ENCODE peak calls at places on chromosomes 12 and 14, in six cellular contexts. One of them, this sample, is unnamed.

GRCh38 chr12:51855586-51856428 is 7.3 kb upstream of the FIGNL2 start:
- DNase-seq in ovary: no peak
- DNase-seq in choroid plexus epithelial cell: no peak
- DNase-seq in testis: peak; percentile 48
- DNase-seq in AG10803: peak; percentile 60
- DNase-seq in A549: no peak
- DNase-seq in this sample: no peak

GRCh38 chr14:74549588-74549987 is 56.0 kb downstream of the ISCA2 start:
- DNase-seq in choroid plexus epithelial cell: peak; percentile 48
- DNase-seq in AG10803: peak; percentile 34
- DNase-seq in testis: no peak
- DNase-seq in ovary: no peak
- DNase-seq in A549: peak; percentile 42
- DNase-seq in this sample: peak; percentile 54

GRCh38 chr14:47710581-47710980 is 35.2 kb upstream of the MDGA2 start:
- DNase-seq in A549: no peak
- DNase-seq in AG10803: no peak
- DNase-seq in ovary: no peak
- DNase-seq in testis: no peak
- DNase-seq in choroid plexus epithelial cell: no peak
- DNase-seq in this sample: no peak

GRCh38 chr12:110576504-110576903 is 6.6 kb downstream of the PPTC7 start:
- DNase-seq in A549: no peak
- DNase-seq in AG10803: no peak
- DNase-seq in ovary: no peak
- DNase-seq in testis: no peak
- DNase-seq in choroid plexus epithelial cell: no peak
- DNase-seq in this sample: no peak

GRCh38 chr14:99537399-99537798 is 56.2 kb downstream of the CCNK start:
- DNase-seq in choroid plexus epithelial cell: peak; percentile 82
- DNase-seq in A549: peak; percentile 48
- DNase-seq in ovary: peak; percentile 72
- DNase-seq in testis: no peak
- DNase-seq in AG10803: peak; percentile 84
- DNase-seq in this sample: no peak

GRCh38 chr14:88227693-88228092 is 95.4 kb downstream of the KCNK10 start:
- DNase-seq in choroid plexus epithelial cell: no peak
- DNase-seq in ovary: no peak
- DNase-seq in A549: no peak
- DNase-seq in testis: no peak
- DNase-seq in AG10803: no peak
- DNase-seq in this sample: no peak

GRCh38 chr12:22034709-22035506 is 11.1 kb upstream of the CMAS start:
- DNase-seq in A549: no peak
- DNase-seq in AG10803: peak; percentile 8
- DNase-seq in choroid plexus epithelial cell: peak; percentile 81
- DNase-seq in testis: peak; percentile 72
- DNase-seq in ovary: no peak
- DNase-seq in this sample: no peak

GRCh38 chr12:45409966-45410365 is 194.1 kb downstream of the ANO6 start:
- DNase-seq in AG10803: peak; percentile 85
- DNase-seq in testis: no peak
- DNase-seq in ovary: peak; percentile 23
- DNase-seq in choroid plexus epithelial cell: no peak
- DNase-seq in A549: no peak
- DNase-seq in this sample: no peak

GRCh38 chr12:89051065-89051677 is 301.1 kb downstream of the DUSP6 start:
- DNase-seq in ovary: no peak
- DNase-seq in testis: peak; percentile 26
- DNase-seq in AG10803: peak; percentile 69
- DNase-seq in A549: peak; percentile 74
- DNase-seq in choroid plexus epithelial cell: peak; percentile 89
- DNase-seq in this sample: peak; percentile 39

DNA sequence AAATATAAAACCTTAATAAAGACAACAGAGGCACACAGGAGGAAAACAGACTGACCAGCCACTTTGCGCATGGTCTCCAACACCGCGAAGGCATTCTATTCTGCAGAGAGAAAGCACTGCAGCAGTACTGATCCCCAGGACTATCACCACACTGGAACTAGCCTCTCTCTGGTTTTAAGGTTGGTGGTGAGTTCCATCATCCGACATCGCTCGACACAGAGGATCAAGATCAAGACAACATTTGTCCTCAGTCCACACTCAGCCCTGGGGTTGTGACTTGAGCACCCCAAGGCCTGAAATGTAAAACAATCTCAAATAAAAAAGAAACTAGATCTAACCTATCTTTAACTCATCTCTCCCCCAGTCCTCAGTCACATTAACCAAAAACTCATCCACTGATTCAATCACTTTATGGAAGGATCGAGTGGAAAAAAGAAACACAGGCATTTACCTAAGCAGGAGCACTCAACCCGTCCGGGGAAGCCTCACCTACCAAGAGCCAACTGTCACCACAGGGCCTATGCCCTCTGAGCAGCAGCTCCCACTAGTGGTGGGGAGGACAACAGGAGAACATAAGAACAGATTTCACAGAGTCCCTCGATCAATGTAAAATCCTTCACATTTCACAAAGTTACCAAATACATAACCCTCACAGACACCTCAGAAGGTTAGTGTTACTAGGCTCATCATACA is 17.7 kb downstream of the STXBP6 start:
- DNase-seq in ovary: no peak
- DNase-seq in testis: peak; percentile 40
- DNase-seq in AG10803: no peak
- DNase-seq in A549: peak; percentile 64
- DNase-seq in choroid plexus epithelial cell: no peak
- DNase-seq in this sample: no peak
- TF ChIP-seq CTCF in ovary: no peak
- TF ChIP-seq CTCF in testis: no peak
- TF ChIP-seq CTCF in AG10803: peak; percentile 27
- TF ChIP-seq CTCF in A549: no peak
- TF ChIP-seq CTCF in choroid plexus epithelial cell: peak; percentile 46
- TF ChIP-seq CTCF in this sample: peak; percentile 33

DNA sequence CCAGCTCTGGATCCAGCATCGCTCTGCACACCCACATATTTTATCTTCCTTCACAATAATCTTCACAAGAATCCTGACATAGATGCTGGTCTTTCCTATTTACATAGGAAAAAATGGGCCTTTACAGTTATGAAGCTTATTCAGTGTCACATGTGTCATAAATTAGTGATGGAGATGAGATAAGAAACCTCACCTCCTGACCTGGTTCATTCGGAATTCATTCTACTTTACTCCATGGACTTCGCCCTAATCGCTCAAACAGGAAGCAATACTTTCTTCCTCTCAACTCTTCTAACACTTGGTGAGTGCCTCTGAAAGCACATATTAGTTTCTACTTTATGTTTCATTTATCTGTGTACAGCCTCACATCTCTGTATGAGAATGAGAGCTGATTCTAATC is 12.0 kb upstream of the SINHCAF start:
- DNase-seq in testis: no peak
- DNase-seq in choroid plexus epithelial cell: no peak
- DNase-seq in AG10803: no peak
- DNase-seq in A549: no peak
- DNase-seq in ovary: no peak
- DNase-seq in this sample: no peak
- H3K4me3 ChIP-seq in testis: no peak overlapping the region
- H3K4me3 ChIP-seq in choroid plexus epithelial cell: no peak overlapping the region
- H3K4me3 ChIP-seq in AG10803: no peak overlapping the region
- H3K4me3 ChIP-seq in A549: no peak overlapping the region
- H3K4me3 ChIP-seq in ovary: no peak overlapping the region
- H3K4me3 ChIP-seq in this sample: no peak overlapping the region

DNA sequence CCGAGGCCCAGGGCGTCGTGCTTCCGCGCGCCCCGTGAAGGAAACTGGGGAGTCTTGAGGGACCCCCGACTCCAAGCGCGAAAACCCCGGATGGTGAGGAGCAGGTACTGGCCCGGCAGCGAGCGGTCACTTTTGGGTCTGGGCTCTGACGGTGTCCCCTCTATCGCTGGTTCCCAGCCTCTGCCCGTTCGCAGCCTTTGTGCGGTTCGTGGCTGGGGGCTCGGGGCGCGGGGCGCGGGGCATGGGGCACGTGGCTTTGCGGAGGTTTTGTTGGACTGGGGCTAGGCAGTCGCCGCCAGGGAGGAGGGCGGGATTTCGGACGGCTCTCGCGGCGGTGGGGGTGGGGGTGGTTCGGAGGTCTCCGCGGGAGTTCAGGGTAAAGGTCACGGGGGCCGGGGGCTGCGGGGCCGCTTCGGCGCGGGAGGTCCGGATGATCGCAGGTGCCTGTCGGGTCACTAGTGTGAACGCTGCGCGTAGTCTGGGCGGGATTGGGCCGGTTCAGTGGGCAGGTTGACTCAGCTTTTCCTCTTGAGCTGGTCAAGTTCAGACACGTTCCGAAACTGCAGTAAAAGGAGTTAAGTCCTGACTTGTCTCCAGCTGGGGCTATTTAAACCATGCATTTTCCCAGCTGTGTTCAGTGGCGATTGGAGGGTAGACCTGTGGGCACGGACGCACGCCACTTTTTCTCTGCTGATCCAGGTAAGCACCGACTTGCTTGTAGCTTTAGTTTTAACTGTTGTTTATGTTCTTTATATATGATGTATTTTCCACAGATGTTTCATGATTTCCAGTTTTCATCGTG is 612 bp downstream of the MDM2 start:
- DNase-seq in choroid plexus epithelial cell: peak; percentile 97
- DNase-seq in A549: peak; percentile 95
- DNase-seq in ovary: peak; percentile 74
- DNase-seq in testis: peak; percentile 75
- DNase-seq in AG10803: peak; percentile 94
- DNase-seq in this sample: peak; percentile 80
- TF ChIP-seq CTCF in choroid plexus epithelial cell: no peak
- TF ChIP-seq CTCF in A549: no peak
- TF ChIP-seq CTCF in ovary: peak; percentile 42
- TF ChIP-seq CTCF in testis: no peak
- TF ChIP-seq CTCF in AG10803: no peak
- TF ChIP-seq CTCF in this sample: no peak

GRCh38 chr14:25048170-25049126 is 1.5 kb downstream of the STXBP6 start:
- DNase-seq in testis: no peak
- DNase-seq in choroid plexus epithelial cell: peak; percentile 79
- DNase-seq in ovary: peak; percentile 24
- DNase-seq in A549: no peak
- DNase-seq in AG10803: peak; percentile 85
- DNase-seq in this sample: no peak

GRCh38 chr14:25052385-25052784 is 2.4 kb upstream of the STXBP6 start:
- DNase-seq in choroid plexus epithelial cell: no peak
- DNase-seq in testis: no peak
- DNase-seq in ovary: no peak
- DNase-seq in AG10803: no peak
- DNase-seq in A549: no peak
- DNase-seq in this sample: no peak

GRCh38 chr14:25050494-25051170 is 685 bp upstream of the STXBP6 start:
- DNase-seq in ovary: no peak
- DNase-seq in choroid plexus epithelial cell: peak; percentile 66
- DNase-seq in A549: no peak
- DNase-seq in AG10803: peak; percentile 75
- DNase-seq in testis: no peak
- DNase-seq in this sample: no peak

GRCh38 chr14:25049127-25049558 is 804 bp downstream of the STXBP6 start:
- DNase-seq in testis: no peak
- DNase-seq in A549: no peak
- DNase-seq in choroid plexus epithelial cell: peak; percentile 7
- DNase-seq in ovary: no peak
- DNase-seq in AG10803: peak; percentile 8
- DNase-seq in this sample: no peak

DNA sequence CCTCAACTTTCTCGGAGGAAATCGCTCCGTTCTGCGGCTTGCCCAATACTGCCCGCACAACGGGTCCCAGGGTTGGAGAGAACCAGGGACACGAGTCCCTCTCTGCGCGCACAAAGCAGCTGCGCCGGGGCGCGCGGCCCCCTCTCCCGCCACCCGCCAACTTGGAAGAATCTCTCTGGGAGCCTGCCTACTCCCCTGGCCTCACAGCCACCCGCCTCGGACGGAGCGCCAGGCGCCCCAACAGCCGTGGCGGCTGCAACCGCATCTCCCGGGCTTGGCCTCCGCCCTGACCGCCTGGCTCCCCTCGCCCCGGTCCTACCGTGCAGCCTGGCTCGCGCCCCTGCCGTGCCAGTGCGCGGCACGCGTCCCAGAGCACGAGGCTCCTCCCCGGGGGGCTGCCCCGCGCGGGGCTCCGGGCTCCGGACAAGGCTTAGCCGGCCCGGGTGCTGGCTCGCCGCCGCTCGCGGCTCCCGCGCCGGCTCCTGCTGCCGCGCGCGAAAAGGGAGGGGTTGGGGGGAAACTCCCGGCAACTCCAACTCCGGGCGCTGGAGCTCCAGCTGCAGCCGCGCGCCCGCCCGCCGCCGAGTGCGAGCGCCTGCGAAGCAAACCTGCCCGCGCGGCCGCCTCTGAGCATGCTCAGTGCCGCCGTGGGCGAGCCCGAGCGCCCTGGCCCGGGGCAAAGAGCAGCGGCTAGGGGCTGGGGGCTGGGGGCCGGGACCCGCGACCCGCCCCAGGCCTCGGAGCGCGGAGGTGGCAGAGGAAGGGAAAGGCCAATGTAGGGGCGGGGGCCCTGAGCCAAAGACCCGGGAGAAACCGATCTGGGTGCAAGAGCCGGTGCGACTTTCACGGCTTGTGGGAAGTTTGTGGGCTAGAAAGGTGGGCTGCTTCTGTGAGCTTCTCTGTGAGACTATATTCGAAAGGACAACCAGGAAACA is at the start of gene STXBP6:
- DNase-seq in choroid plexus epithelial cell: peak; percentile 56
- DNase-seq in A549: peak; percentile 35
- DNase-seq in AG10803: peak; percentile 75
- DNase-seq in ovary: peak; percentile 37
- DNase-seq in testis: peak; percentile 80
- DNase-seq in this sample: no peak
- H3K4me3 ChIP-seq in choroid plexus epithelial cell: peak within 1 kb of the TSS; percentile 60
- H3K4me3 ChIP-seq in A549: peak within 1 kb of the TSS; percentile 68
- H3K4me3 ChIP-seq in AG10803: peak within 1 kb of the TSS; percentile 70
- H3K4me3 ChIP-seq in ovary: peak within 1 kb of the TSS; percentile 70
- H3K4me3 ChIP-seq in testis: peak within 1 kb of the TSS; percentile 54
- H3K4me3 ChIP-seq in this sample: peak within 1 kb of the TSS; percentile 50

DNA sequence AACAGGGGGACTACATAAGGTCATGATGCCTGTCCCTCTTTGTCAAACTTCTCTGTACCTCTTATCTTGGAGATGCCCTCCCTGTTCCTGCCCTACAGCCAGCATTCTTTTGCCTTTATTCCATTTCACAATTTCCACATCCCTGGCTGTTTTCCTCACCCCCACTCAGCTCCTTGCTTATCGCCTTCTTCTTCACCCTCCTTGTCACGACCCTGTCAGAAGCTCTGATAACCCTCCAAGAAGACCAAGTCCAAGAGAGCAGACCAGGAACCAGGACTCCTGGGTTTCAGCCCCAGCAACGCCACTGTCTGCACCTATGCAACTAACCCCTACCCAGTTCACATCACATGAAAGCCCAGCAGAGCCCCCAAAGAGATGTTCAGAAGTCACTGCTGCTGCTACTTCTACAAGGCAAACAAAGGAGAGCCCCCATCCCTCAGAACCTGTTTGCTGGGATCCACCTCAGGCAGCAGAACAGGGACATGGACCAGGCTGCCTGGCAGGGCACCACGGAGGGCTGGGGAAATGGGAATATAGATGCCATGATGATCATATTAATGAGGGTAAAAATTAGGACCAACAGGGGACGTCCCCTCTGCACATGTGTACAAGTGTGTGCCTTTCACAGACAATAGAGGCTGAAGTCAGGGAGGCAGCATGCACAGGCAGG is 92.8 kb downstream of the SINHCAF start:
- DNase-seq in AG10803: no peak
- DNase-seq in ovary: no peak
- DNase-seq in choroid plexus epithelial cell: no peak
- DNase-seq in A549: no peak
- DNase-seq in testis: no peak
- DNase-seq in this sample: no peak
- TF ChIP-seq CTCF in AG10803: no peak
- TF ChIP-seq CTCF in ovary: no peak
- TF ChIP-seq CTCF in choroid plexus epithelial cell: no peak
- TF ChIP-seq CTCF in A549: no peak
- TF ChIP-seq CTCF in testis: no peak
- TF ChIP-seq CTCF in this sample: no peak

GRCh38 chr12:108826115-108826806 is 31.1 kb downstream of the SSH1 start:
- DNase-seq in AG10803: peak; percentile 98
- DNase-seq in choroid plexus epithelial cell: peak; percentile 99
- DNase-seq in testis: peak; percentile 78
- DNase-seq in ovary: peak; percentile 47
- DNase-seq in A549: no peak
- DNase-seq in this sample: no peak
- H3K4me3 ChIP-seq in AG10803: peak overlapping the region; percentile 49
- H3K4me3 ChIP-seq in choroid plexus epithelial cell: peak overlapping the region; percentile 30
- H3K4me3 ChIP-seq in testis: no peak overlapping the region
- H3K4me3 ChIP-seq in ovary: peak overlapping the region; percentile 4
- H3K4me3 ChIP-seq in A549: no peak overlapping the region
- H3K4me3 ChIP-seq in this sample: no peak overlapping the region